ENCODE peak calls at places on chromosome 16, in seven cellular contexts. C is mucosa of descending colon; F is endothelial cell; Z is CD8-positive, alpha-beta T cell; M is naive thymus-derived CD8-positive, alpha-beta T cell; G is astrocyte; P is testis. O is an unnamed sample.
A peak's percentile ranks its signal among the peaks of the same experiment; 100 is the strongest.

GRCh38 chr16:15396948-15397594 is 1.5 kb downstream of the MPV17L start:
- DNase-seq in F (no peak), M (no peak), P (no peak), G (no peak), Z (no peak), C (no peak), O (no peak)

GRCh38 chr16:4852221-4852872 is 5.1 kb downstream of the UBN1 start:
- DNase-seq in F (no peak), G (no peak), C (no peak), M (no peak), P (no peak), Z (no peak), O (no peak)

GRCh38 chr16:1081734-1082265 is 9.3 kb downstream of the SSTR5 start:
- DNase-seq in G (no peak), P (no peak), Z (no peak), F (no peak), C (no peak), M (no peak), O (no peak)

GRCh38 chr16:30458561-30459394 is 13.1 kb upstream of the SEPHS2 start:
- DNase-seq in G (no peak), F (no peak), C (peak; percentile 87), P (no peak), M (peak; percentile 62), Z (peak; percentile 88), O (peak; percentile 76)

GRCh38 chr16:28291651-28292626 is at the start of gene SBK1:
- DNase-seq in P (peak; percentile 79), M (peak; percentile 86), Z (peak; percentile 92), G (peak; percentile 41), F (peak; percentile 82), C (peak; percentile 83), O (peak; percentile 89)

GRCh38 chr16:11792404-11793260 is 4.4 kb downstream of the ZC3H7A start:
- DNase-seq in M (no peak), C (no peak), Z (no peak), G (no peak), F (no peak), P (no peak), O (no peak)

GRCh38 chr16:47561286-47561685 is 100.2 kb downstream of the PHKB start:
- DNase-seq in C (no peak), Z (no peak), G (no peak), F (no peak), P (no peak), M (no peak), O (no peak)

GRCh38 chr16:57977418-57978069 is 6.6 kb upstream of the CNGB1 start:
- DNase-seq in P (no peak), C (no peak), Z (no peak), M (no peak), G (no peak), F (no peak), O (peak; percentile 74)

GRCh38 chr16:17835118-17835949 is 364.6 kb upstream of the XYLT1 start:
- DNase-seq in G (peak; percentile 26), P (no peak), M (no peak), F (no peak), Z (no peak), C (no peak), O (no peak)

GRCh38 chr16:81445143-81445922 is 725 bp downstream of the CMIP start:
- DNase-seq in F (peak; percentile 45), G (peak; percentile 14), C (peak; percentile 72), P (peak; percentile 36), Z (peak; percentile 67), M (peak; percentile 50), O (peak; percentile 87)

GRCh38 chr16:86015606-86016005 is 116.6 kb downstream of the IRF8 start:
- DNase-seq in Z (no peak), G (no peak), C (no peak), M (no peak), P (no peak), F (no peak), O (peak; percentile 7)